ENCODE peak calls at places on chromosomes 13 and 19, in eight cellular contexts. F is AG04450, P is mucosa of descending colon, I is body of pancreas, J is breast epithelium, O is SK-N-MC, L is heart left ventricle, M is adrenal gland. W is an unnamed sample. For H3K9me3, the result is how much of the 10 kb centered on the place peaks cover.

GRCh38 chr13:40340368-40341085 is 325.9 kb downstream of the FOXO1 start:
- DNase-seq in L (no peak), O (no peak), M (no peak), P (no peak), I (peak), J (no peak), F (no peak), W (peak)

GRCh38 chr13:80824231-80824630 is 483.3 kb upstream of the SPRY2 start:
- DNase-seq in P (no peak), F (no peak), I (no peak), L (no peak), O (no peak), M (no peak), J (no peak), W (no peak)

GRCh38 chr19:3346677-3347353 is 19.6 kb upstream of the NFIC start:
- DNase-seq in M (peak), P (peak), F (no peak), L (peak), I (peak), O (no peak), J (peak), W (no peak)

GRCh38 chr13:71260246-71260645 is 606.8 kb downstream of the DACH1 start:
- DNase-seq in O (no peak), P (no peak), L (no peak), I (no peak), M (no peak), F (no peak), J (no peak), W (no peak)

GRCh38 chr19:39409207-39409885 is 2.7 kb downstream of the ZFP36 start:
- DNase-seq in L (peak), I (peak), M (peak), P (peak), J (peak), O (no peak), F (no peak), W (peak)

GRCh38 chr19:18608805-18609716 is 2.5 kb upstream of the CRLF1 start:
- DNase-seq in O (no peak), L (no peak), J (no peak), M (no peak), I (no peak), P (no peak), F (no peak), W (no peak)

GRCh38 chr19:49896863-49897621 is at the start of gene IL4I1:
- DNase-seq in P (peak), F (no peak), L (peak), O (no peak), M (peak), I (peak), J (no peak), W (no peak)

GRCh38 chr13:113996081-113996911 is 22.4 kb upstream of the C13orf46 start:
- DNase-seq in M (no peak), O (no peak), L (no peak), F (no peak), I (no peak), J (no peak), P (no peak), W (no peak)

GRCh38 chr19:58044886-58045285 is 11.1 kb downstream of the ZSCAN1 start:
- DNase-seq in F (no peak), I (no peak), P (no peak), J (no peak), M (no peak), L (no peak), O (no peak), W (no peak)

GRCh38 chr13:21050288-21051197 is 10.8 kb downstream of the LATS2 start:
- DNase-seq in J (no peak), M (peak), O (no peak), L (no peak), F (no peak), P (no peak), I (no peak), W (no peak)

GRCh38 chr19:54558339-54558738 is 15.3 kb upstream of the LILRA2 start:
- DNase-seq in L (no peak), J (no peak), P (no peak), I (no peak), F (no peak), M (no peak), O (no peak), W (no peak)
- H3K9me3 ChIP-seq in L (under half), J (under half), P (under half), I (under half), F (under half), M (under half), O (under half), W (under half)

GRCh38 chr19:43908659-43909058 is 26.4 kb downstream of the ZNF45 start:
- DNase-seq in O (no peak), P (no peak), I (no peak), F (no peak), L (no peak), M (no peak), J (no peak), W (no peak)

GRCh38 chr19:43910884-43911283 is 24.2 kb downstream of the ZNF45 start:
- DNase-seq in I (no peak), J (no peak), O (no peak), M (no peak), F (no peak), P (no peak), L (no peak), W (no peak)

GRCh38 chr19:43913383-43913782 is 21.7 kb downstream of the ZNF45 start:
- DNase-seq in I (no peak), O (no peak), M (no peak), F (no peak), P (no peak), J (no peak), L (no peak), W (no peak)

GRCh38 chr19:43914051-43914450 is 21.0 kb downstream of the ZNF45 start:
- DNase-seq in I (no peak), O (no peak), P (no peak), J (no peak), F (no peak), L (no peak), M (no peak), W (no peak)
- H3K9me3 ChIP-seq in I (half or more), O (under half), P (half or more), J (half or more), F (under half), L (half or more), M (half or more), W (under half)

GRCh38 chr19:22517496-22518411 is 95.6 kb upstream of the ZNF98 start:
- DNase-seq in I (no peak), M (no peak), J (no peak), O (no peak), P (no peak), F (no peak), L (no peak), W (no peak)

GRCh38 chr19:22519152-22519551 is 97.0 kb upstream of the ZNF98 start:
- DNase-seq in M (no peak), I (no peak), P (no peak), O (no peak), J (no peak), L (no peak), F (no peak), W (no peak)

DNA sequence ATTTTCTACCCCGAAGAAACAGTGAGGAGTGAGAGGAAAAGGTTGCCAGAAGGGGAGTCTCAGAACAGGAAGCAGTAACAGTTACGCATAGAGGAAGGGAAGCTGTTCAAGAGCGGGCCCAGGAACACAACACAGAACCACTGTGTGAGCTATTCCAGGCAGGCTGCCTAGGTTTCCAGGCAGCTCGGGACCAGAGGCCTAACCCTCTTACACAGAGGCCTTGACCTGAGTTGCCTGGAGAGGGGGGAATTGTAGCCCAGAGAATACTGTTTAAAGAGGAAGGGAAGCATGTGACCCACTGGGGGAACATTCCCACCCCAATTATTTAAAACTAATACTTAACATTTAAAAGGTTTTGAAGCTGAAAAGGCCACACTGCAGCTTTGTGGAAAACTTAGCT is 93.3 kb upstream of the ZNF98 start:
- DNase-seq in J (no peak), O (no peak), P (no peak), F (no peak), I (no peak), L (no peak), M (no peak), W (no peak)
- H3K9me3 ChIP-seq in J (under half), O (under half), P (half or more), F (half or more), I (under half), L (under half), M (under half), W (under half)

DNA sequence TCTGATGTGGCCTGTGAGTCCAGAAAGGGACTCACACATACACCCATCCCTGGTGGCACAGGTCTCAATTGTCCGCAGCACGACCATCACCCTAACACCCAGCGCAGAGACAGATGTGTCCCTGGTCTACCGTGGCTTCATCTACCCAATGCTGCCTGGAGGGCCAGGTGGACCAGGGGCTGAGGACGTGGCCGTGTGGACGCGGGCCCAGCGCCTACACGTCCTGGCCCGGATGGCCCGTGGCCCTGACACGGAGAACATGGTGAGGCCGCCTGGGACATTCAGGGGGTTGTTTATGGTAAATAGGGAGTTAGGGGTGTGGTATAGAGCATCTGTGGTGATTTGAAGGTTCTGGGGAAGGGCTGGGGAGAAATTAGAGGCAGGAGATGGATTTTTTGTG is 22.8 kb downstream of the MEGF8 start:
- DNase-seq in O (no peak), P (no peak), M (no peak), F (no peak), I (no peak), J (no peak), L (no peak), W (no peak)
- H3K9me3 ChIP-seq in O (under half), P (under half), M (under half), F (under half), I (under half), J (under half), L (under half), W (under half)

GRCh38 chr19:23851966-23852365 is 62.7 kb upstream of the ZNF726 start:
- DNase-seq in J (no peak), P (no peak), I (no peak), M (no peak), O (no peak), F (no peak), L (no peak), W (no peak)
- H3K9me3 ChIP-seq in J (under half), P (under half), I (under half), M (under half), O (under half), F (under half), L (under half), W (under half)

DNA sequence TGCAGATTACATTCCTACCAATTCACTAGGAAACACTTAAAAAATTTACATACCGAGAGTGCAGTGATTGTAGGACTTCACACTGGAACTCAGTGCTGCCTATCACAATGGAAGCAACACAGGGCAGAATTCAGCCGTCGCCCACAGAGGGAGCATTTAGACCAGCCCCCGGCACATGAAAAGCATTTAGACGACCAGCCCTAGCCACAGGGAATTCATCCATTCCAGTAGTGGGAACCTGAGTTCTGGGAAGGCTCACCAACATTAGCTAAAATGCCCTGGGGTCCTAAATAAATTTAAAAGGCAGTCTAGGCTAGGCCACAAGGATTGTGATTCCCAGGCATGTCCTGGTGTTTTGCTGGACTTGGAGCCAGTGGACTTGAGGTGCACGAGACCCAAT is 155.2 kb downstream of the LIG4 start:
- DNase-seq in F (no peak), M (no peak), L (no peak), J (no peak), O (no peak), P (no peak), I (no peak), W (no peak)
- H3K9me3 ChIP-seq in F (under half), M (under half), L (under half), J (under half), O (under half), P (under half), I (under half), W (under half)

DNA sequence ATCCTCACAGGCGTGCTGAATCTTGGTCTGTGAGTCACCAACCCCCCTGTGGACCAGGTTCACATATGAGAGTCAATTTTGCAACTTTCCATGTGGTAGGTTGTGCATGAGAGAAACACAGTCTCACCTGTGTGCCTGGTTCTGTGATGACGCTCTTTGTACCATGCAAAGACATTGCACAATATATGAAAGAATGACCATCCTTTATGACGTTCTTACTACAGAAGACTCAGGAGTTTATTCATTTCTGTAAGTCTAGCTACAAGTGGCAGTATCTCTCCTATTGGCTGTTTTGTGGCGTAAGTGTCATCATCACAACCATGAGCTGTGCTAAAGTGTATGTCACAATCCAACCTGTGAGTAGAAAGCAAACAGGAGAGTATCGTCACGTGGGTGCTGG is 43.8 kb upstream of the ZNF728 start:
- DNase-seq in M (no peak), O (no peak), J (no peak), I (no peak), F (no peak), P (no peak), L (no peak), W (no peak)
- H3K9me3 ChIP-seq in M (under half), O (under half), J (under half), I (under half), F (under half), P (half or more), L (under half), W (under half)

GRCh38 chr19:19966862-19967261 is 66.1 kb downstream of the ZNF93 start:
- DNase-seq in F (no peak), O (no peak), J (no peak), L (no peak), I (no peak), P (no peak), M (no peak), W (no peak)
- H3K9me3 ChIP-seq in F (under half), O (under half), J (under half), L (under half), I (under half), P (under half), M (under half), W (under half)

W was measured in Caco-2.